ENCODE peak calls at places on chromosomes 5 and 9, in eight cellular contexts. One of them, this sample, is unnamed.

GRCh38 chr5:1195439-1195838 is 6.0 kb upstream of the SLC6A19 start:
- DNase-seq in spleen: no peak
- DNase-seq in GM23338: no peak
- DNase-seq in GM10248: no peak
- DNase-seq in fibroblast of pulmonary artery: no peak
- DNase-seq in mesothelial cell of epicardium: no peak
- DNase-seq in endodermal cell: no peak
- DNase-seq in fibroblast of lung: no peak
- DNase-seq in this sample: no peak

GRCh38 chr5:79938468-79938867 is 52.6 kb downstream of the MTX3 start:
- DNase-seq in endodermal cell: peak
- DNase-seq in GM23338: no peak
- DNase-seq in GM10248: no peak
- DNase-seq in fibroblast of pulmonary artery: no peak
- DNase-seq in mesothelial cell of epicardium: no peak
- DNase-seq in spleen: no peak
- DNase-seq in fibroblast of lung: no peak
- DNase-seq in this sample: no peak

GRCh38 chr9:69261636-69262035 is 63.4 kb upstream of the ENTREP1 start:
- DNase-seq in endodermal cell: no peak
- DNase-seq in GM23338: no peak
- DNase-seq in spleen: no peak
- DNase-seq in GM10248: no peak
- DNase-seq in fibroblast of pulmonary artery: no peak
- DNase-seq in fibroblast of lung: no peak
- DNase-seq in mesothelial cell of epicardium: no peak
- DNase-seq in this sample: no peak

GRCh38 chr5:31995714-31996113 is 178.4 kb downstream of the GOLPH3 start:
- DNase-seq in GM10248: no peak
- DNase-seq in fibroblast of pulmonary artery: no peak
- DNase-seq in fibroblast of lung: no peak
- DNase-seq in mesothelial cell of epicardium: no peak
- DNase-seq in GM23338: no peak
- DNase-seq in endodermal cell: no peak
- DNase-seq in spleen: no peak
- DNase-seq in this sample: no peak

GRCh38 chr5:172832383-172833315 is 1.4 kb upstream of the ERGIC1 start:
- DNase-seq in mesothelial cell of epicardium: no peak
- DNase-seq in spleen: no peak
- DNase-seq in GM23338: no peak
- DNase-seq in endodermal cell: no peak
- DNase-seq in fibroblast of lung: no peak
- DNase-seq in fibroblast of pulmonary artery: no peak
- DNase-seq in GM10248: no peak
- DNase-seq in this sample: no peak

GRCh38 chr5:16483361-16483760 is 17.8 kb upstream of the ZNF622 start:
- DNase-seq in GM10248: no peak
- DNase-seq in fibroblast of lung: no peak
- DNase-seq in mesothelial cell of epicardium: no peak
- DNase-seq in spleen: no peak
- DNase-seq in fibroblast of pulmonary artery: no peak
- DNase-seq in GM23338: no peak
- DNase-seq in endodermal cell: no peak
- DNase-seq in this sample: no peak

GRCh38 chr9:105064248-105065118 is 136.5 kb upstream of the ABCA1 start:
- DNase-seq in fibroblast of lung: peak
- DNase-seq in GM10248: no peak
- DNase-seq in endodermal cell: peak
- DNase-seq in GM23338: peak
- DNase-seq in spleen: peak
- DNase-seq in fibroblast of pulmonary artery: peak
- DNase-seq in mesothelial cell of epicardium: peak
- DNase-seq in this sample: no peak

GRCh38 chr9:124769451-124770358 is 1.4 kb downstream of the NR6A1 start:
- DNase-seq in fibroblast of lung: peak
- DNase-seq in endodermal cell: peak
- DNase-seq in mesothelial cell of epicardium: no peak
- DNase-seq in GM23338: peak
- DNase-seq in fibroblast of pulmonary artery: no peak
- DNase-seq in GM10248: no peak
- DNase-seq in spleen: peak
- DNase-seq in this sample: no peak

GRCh38 chr5:57862471-57863282 is 380.1 kb upstream of the ACTBL2 start:
- DNase-seq in endodermal cell: no peak
- DNase-seq in fibroblast of lung: peak
- DNase-seq in GM10248: no peak
- DNase-seq in spleen: no peak
- DNase-seq in GM23338: no peak
- DNase-seq in fibroblast of pulmonary artery: peak
- DNase-seq in mesothelial cell of epicardium: no peak
- DNase-seq in this sample: no peak

GRCh38 chr5:33843579-33843978 is 48.2 kb downstream of the ADAMTS12 start:
- DNase-seq in endodermal cell: no peak
- DNase-seq in GM10248: no peak
- DNase-seq in GM23338: no peak
- DNase-seq in fibroblast of lung: peak
- DNase-seq in fibroblast of pulmonary artery: peak
- DNase-seq in spleen: no peak
- DNase-seq in mesothelial cell of epicardium: no peak
- DNase-seq in this sample: no peak

GRCh38 chr9:128055222-128056040 is 11.7 kb downstream of the NAIF1 start:
- DNase-seq in GM10248: no peak
- DNase-seq in fibroblast of lung: peak
- DNase-seq in spleen: no peak
- DNase-seq in fibroblast of pulmonary artery: peak
- DNase-seq in mesothelial cell of epicardium: no peak
- DNase-seq in GM23338: peak
- DNase-seq in endodermal cell: peak
- DNase-seq in this sample: no peak

DNA sequence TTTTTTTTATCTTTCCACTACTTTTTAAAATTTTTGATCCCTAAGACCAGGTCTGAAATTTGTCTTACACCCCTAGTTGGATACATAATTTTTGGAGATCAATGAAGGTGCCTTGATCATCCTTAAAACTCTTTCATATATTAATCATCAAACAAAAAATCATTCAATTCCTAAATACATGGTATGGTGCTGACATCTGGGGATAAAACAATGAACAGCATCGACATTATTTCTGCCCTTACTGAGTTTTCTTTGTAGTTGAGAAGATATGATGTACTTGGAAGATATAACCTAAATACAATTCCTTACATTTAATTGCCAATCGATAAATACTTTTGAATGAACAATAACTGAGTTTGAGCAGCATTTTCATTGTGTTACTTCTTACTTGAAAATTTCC is 18.3 kb downstream of the SPINK9 start:
- DNase-seq in GM23338: no peak
- DNase-seq in GM10248: no peak
- DNase-seq in spleen: no peak
- DNase-seq in mesothelial cell of epicardium: no peak
- DNase-seq in fibroblast of pulmonary artery: no peak
- DNase-seq in endodermal cell: no peak
- DNase-seq in fibroblast of lung: no peak
- DNase-seq in this sample: no peak
- TF ChIP-seq CTCF in GM23338: peak
- TF ChIP-seq CTCF in GM10248: no peak
- TF ChIP-seq CTCF in spleen: no peak
- TF ChIP-seq CTCF in mesothelial cell of epicardium: no peak
- TF ChIP-seq CTCF in fibroblast of pulmonary artery: no peak
- TF ChIP-seq CTCF in endodermal cell: no peak
- TF ChIP-seq CTCF in fibroblast of lung: no peak
- TF ChIP-seq CTCF in this sample: no peak

DNA sequence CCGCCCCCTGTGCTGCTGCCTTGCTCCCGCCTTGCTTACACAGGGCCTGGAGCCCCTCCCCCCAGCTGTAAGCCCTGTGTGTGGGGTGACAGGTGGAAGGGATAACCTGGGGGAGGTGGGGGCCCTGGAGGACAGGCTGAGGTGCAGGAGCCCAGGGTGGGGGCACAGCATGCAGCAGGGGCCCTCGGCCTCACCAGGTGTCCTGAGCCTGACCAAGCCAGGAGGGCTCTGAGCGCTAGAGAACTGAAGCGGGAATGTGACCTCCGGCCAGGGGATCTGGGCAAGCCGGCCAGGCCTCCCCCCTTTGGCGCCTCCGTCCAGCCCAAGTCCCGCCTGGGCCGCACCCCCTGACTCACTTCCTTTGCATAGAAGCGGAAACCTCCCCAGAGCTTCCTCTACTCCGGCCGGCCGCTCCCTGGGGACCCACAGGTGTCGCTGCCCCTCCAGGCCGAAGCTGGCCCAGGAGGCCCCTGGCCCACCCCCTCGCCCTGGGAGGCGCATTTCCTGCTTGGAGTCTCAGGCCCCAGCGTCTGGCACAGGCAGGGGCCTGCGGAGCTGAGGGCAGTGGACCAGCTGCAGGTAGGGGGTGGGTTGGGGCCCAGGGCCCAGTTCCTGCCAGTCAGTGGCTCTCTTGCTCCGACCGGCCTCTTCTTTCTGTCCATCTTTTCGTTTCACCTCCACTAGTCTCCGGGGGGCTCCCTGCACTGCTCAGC is at the start of gene TOR4A:
- DNase-seq in mesothelial cell of epicardium: no peak
- DNase-seq in GM10248: peak
- DNase-seq in GM23338: peak
- DNase-seq in fibroblast of lung: peak
- DNase-seq in endodermal cell: peak
- DNase-seq in fibroblast of pulmonary artery: peak
- DNase-seq in spleen: peak
- DNase-seq in this sample: no peak
- TF ChIP-seq CTCF in mesothelial cell of epicardium: no peak
- TF ChIP-seq CTCF in GM10248: peak
- TF ChIP-seq CTCF in GM23338: peak
- TF ChIP-seq CTCF in fibroblast of lung: no peak
- TF ChIP-seq CTCF in endodermal cell: peak
- TF ChIP-seq CTCF in fibroblast of pulmonary artery: peak
- TF ChIP-seq CTCF in spleen: no peak
- TF ChIP-seq CTCF in this sample: peak

GRCh38 chr9:121194730-121195129 is 6.9 kb downstream of the RAB14 start:
- DNase-seq in GM23338: no peak
- DNase-seq in fibroblast of pulmonary artery: no peak
- DNase-seq in fibroblast of lung: no peak
- DNase-seq in GM10248: no peak
- DNase-seq in endodermal cell: no peak
- DNase-seq in spleen: no peak
- DNase-seq in mesothelial cell of epicardium: no peak
- DNase-seq in this sample: no peak

GRCh38 chr9:121199921-121200320 is 1.7 kb downstream of the RAB14 start:
- DNase-seq in spleen: no peak
- DNase-seq in mesothelial cell of epicardium: no peak
- DNase-seq in fibroblast of pulmonary artery: no peak
- DNase-seq in endodermal cell: no peak
- DNase-seq in GM23338: no peak
- DNase-seq in GM10248: no peak
- DNase-seq in fibroblast of lung: no peak
- DNase-seq in this sample: no peak

GRCh38 chr9:121198512-121199042 is 3.1 kb downstream of the RAB14 start:
- DNase-seq in fibroblast of lung: no peak
- DNase-seq in spleen: no peak
- DNase-seq in GM23338: no peak
- DNase-seq in fibroblast of pulmonary artery: no peak
- DNase-seq in endodermal cell: no peak
- DNase-seq in mesothelial cell of epicardium: no peak
- DNase-seq in GM10248: no peak
- DNase-seq in this sample: no peak

GRCh38 chr9:121196389-121196788 is 5.3 kb downstream of the RAB14 start:
- DNase-seq in fibroblast of lung: no peak
- DNase-seq in spleen: no peak
- DNase-seq in endodermal cell: no peak
- DNase-seq in GM23338: no peak
- DNase-seq in GM10248: no peak
- DNase-seq in fibroblast of pulmonary artery: no peak
- DNase-seq in mesothelial cell of epicardium: no peak
- DNase-seq in this sample: no peak

GRCh38 chr9:121197135-121197534 is 4.5 kb downstream of the RAB14 start:
- DNase-seq in mesothelial cell of epicardium: no peak
- DNase-seq in GM10248: no peak
- DNase-seq in GM23338: no peak
- DNase-seq in fibroblast of lung: no peak
- DNase-seq in fibroblast of pulmonary artery: no peak
- DNase-seq in spleen: no peak
- DNase-seq in endodermal cell: no peak
- DNase-seq in this sample: no peak
- TF ChIP-seq CTCF in mesothelial cell of epicardium: peak
- TF ChIP-seq CTCF in GM10248: no peak
- TF ChIP-seq CTCF in GM23338: no peak
- TF ChIP-seq CTCF in fibroblast of lung: no peak
- TF ChIP-seq CTCF in fibroblast of pulmonary artery: peak
- TF ChIP-seq CTCF in spleen: no peak
- TF ChIP-seq CTCF in endodermal cell: peak
- TF ChIP-seq CTCF in this sample: peak

DNA sequence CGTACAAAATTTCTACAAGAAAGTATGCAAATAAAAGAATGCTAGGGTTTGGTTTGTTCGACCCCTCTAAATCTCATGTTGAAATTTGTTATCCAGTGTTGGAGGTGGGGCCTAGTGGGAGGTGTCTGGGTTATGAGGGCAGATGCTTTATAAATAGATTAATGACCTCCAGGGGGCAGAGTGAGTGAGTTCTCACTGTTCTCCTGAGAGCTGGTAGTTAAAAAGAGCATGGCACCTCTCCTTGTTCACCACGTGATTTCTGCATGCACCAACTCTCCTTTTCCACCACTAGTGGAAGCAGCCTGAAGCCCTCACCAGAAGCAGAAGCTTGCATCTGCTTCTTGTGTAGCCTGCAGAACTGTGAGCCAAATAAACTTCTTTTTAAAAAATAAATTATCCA is 50.4 kb upstream of the FAM170A start:
- DNase-seq in fibroblast of pulmonary artery: peak
- DNase-seq in GM23338: peak
- DNase-seq in spleen: no peak
- DNase-seq in endodermal cell: peak
- DNase-seq in fibroblast of lung: peak
- DNase-seq in GM10248: peak
- DNase-seq in mesothelial cell of epicardium: no peak
- DNase-seq in this sample: no peak
- TF ChIP-seq CTCF in fibroblast of pulmonary artery: no peak
- TF ChIP-seq CTCF in GM23338: peak
- TF ChIP-seq CTCF in spleen: no peak
- TF ChIP-seq CTCF in endodermal cell: peak
- TF ChIP-seq CTCF in fibroblast of lung: peak
- TF ChIP-seq CTCF in GM10248: no peak
- TF ChIP-seq CTCF in mesothelial cell of epicardium: no peak
- TF ChIP-seq CTCF in this sample: peak

This sample was measured in progenitor cell of endocrine pancreas.